ENCODE peak calls at places on chromosomes 1 and 21, in ten cellular contexts. W is transverse colon, Z is stomach, K is esophagus muscularis mucosa, N is HepG2, C is suprapubic skin, Q is sigmoid colon, T is spleen, U is HL-60, O is HCT116. Y is an unnamed sample.

GRCh38 chr1:97581614-97582051 is 339.2 kb downstream of the DPYD start:
- DNase-seq in W (no peak), Q (no peak), K (no peak), N (no peak), O (no peak), C (no peak), U (no peak), Z (no peak), T (no peak), Y (peak; percentile 35)

GRCh38 chr21:27393726-27394125 is 426.8 kb upstream of the ADAMTS5 start:
- DNase-seq in U (no peak), T (no peak), N (no peak), C (no peak), Q (no peak), K (no peak), Z (no peak), W (no peak), O (no peak), Y (no peak)

GRCh38 chr1:164660415-164661174 is 101.6 kb downstream of the PBX1 start:
- DNase-seq in N (no peak), W (no peak), C (no peak), Z (no peak), T (no peak), U (no peak), Q (no peak), O (no peak), K (no peak), Y (no peak)

GRCh38 chr1:198575715-198576641 is 35.5 kb upstream of the ATP6V1G3 start:
- DNase-seq in U (peak; percentile 59), Z (no peak), W (no peak), N (no peak), K (no peak), O (no peak), T (no peak), C (no peak), Q (no peak), Y (no peak)

GRCh38 chr1:119384591-119384990 is 16.0 kb downstream of the HAO2 start:
- DNase-seq in Z (no peak), Q (no peak), T (no peak), C (no peak), U (no peak), W (no peak), K (no peak), O (no peak), N (no peak), Y (no peak)

GRCh38 chr1:159869173-159869572 is 6.7 kb upstream of the VSIG8 start:
- DNase-seq in U (no peak), N (no peak), K (no peak), Q (no peak), T (no peak), Z (no peak), C (no peak), O (peak; percentile 68), W (peak; percentile 45), Y (no peak)

GRCh38 chr1:20187103-20187812 is 940 bp upstream of the PLA2G2C start:
- DNase-seq in N (no peak), Z (peak; percentile 78), W (peak; percentile 77), O (no peak), C (no peak), U (peak; percentile 22), T (no peak), Q (peak; percentile 78), K (no peak), Y (peak; percentile 9)

GRCh38 chr1:55854911-55855310 is 639.7 kb upstream of the USP24 start:
- DNase-seq in T (no peak), K (no peak), Z (no peak), U (no peak), Q (no peak), N (no peak), C (no peak), O (no peak), W (no peak), Y (no peak)

GRCh38 chr1:152580433-152580832 is at the start of gene LCE3D:
- DNase-seq in T (no peak), Q (no peak), K (no peak), N (no peak), O (no peak), U (no peak), W (no peak), C (no peak), Z (no peak), Y (no peak)

GRCh38 chr1:115275216-115275615 is 62.8 kb downstream of the NGF start:
- DNase-seq in O (peak; percentile 7), W (no peak), T (no peak), N (no peak), Q (no peak), K (no peak), Z (no peak), C (no peak), U (no peak), Y (peak; percentile 60)

GRCh38 chr1:41382531-41383090 is 21.4 kb downstream of the FOXO6 start:
- DNase-seq in K (no peak), Q (peak; percentile 88), O (peak; percentile 22), N (no peak), W (no peak), T (no peak), U (no peak), C (peak; percentile 88), Z (peak; percentile 59), Y (peak; percentile 68)

GRCh38 chr1:221025391-221026355 is 146.4 kb downstream of the HLX start:
- DNase-seq in W (no peak), T (no peak), K (no peak), Q (no peak), C (no peak), Z (no peak), O (no peak), N (no peak), U (no peak), Y (no peak)

GRCh38 chr1:167054531-167054930 is 35.6 kb downstream of the GPA33 start:
- DNase-seq in U (no peak), C (no peak), Z (no peak), O (no peak), W (no peak), T (no peak), K (no peak), N (no peak), Q (no peak), Y (no peak)

DNA sequence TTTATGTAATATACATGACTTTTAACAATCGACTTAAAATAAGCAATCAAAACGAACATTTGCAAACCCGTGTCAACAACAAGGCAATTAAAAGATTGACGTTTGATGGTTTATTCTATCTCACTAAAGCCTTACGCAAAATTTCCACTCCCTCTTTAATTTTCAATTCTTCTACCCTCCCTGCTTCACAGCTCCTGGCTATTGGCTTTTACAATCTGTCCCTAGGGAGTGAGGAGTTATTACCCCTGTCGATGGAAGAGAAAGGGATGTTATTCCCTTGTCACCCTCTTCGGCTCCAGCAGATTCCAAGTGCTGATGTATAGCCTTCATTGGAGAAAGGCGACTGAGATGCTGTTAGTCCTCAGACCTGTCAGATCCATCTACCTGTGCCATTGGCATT is 161.3 kb downstream of the ZNF281 start:
- DNase-seq in T (no peak), O (no peak), C (no peak), N (no peak), K (no peak), Q (no peak), Z (no peak), W (no peak), U (no peak), Y (no peak)
- TF ChIP-seq POLR2AphosphoS5 in T (no peak), O (no peak), C (no peak), N (no peak), K (no peak), Q (no peak), Z (no peak), W (no peak), U (no peak), Y (no peak)

DNA sequence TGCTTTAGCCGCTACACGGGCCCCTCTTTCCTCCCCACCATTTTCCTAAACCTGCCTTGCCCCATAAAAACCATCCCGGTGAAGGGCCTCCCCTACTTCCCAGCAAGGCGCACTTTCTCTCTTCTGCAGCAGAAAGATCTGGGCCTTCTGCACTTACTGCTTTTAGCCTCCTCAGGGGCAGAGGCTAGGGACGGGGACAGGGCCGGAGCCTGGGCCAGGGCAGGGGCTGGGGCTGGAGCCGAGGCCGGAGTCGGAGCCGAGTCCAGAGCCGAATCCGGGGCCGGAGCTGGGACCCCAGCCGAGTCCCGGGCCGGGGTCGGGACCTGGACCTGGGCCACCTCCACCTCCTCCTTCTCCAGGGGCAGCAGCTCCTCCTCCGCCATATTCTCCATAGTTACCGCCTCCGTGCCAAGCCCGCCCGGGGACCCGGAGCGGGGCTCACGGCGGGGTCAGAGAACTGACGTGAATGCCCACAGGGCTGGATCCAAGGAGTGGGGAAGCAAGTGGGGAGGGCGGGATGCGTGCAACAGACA is 366 bp downstream of the TRMT1L start:
- DNase-seq in K (no peak), N (no peak), U (peak; percentile 30), Z (peak; percentile 39), C (peak; percentile 81), O (no peak), Q (no peak), W (no peak), T (peak; percentile 94), Y (peak; percentile 53)
- TF ChIP-seq POLR2AphosphoS5 in K (no peak), N (no peak), U (no peak), Z (no peak), C (no peak), O (no peak), Q (no peak), W (no peak), T (no peak), Y (no peak)

DNA sequence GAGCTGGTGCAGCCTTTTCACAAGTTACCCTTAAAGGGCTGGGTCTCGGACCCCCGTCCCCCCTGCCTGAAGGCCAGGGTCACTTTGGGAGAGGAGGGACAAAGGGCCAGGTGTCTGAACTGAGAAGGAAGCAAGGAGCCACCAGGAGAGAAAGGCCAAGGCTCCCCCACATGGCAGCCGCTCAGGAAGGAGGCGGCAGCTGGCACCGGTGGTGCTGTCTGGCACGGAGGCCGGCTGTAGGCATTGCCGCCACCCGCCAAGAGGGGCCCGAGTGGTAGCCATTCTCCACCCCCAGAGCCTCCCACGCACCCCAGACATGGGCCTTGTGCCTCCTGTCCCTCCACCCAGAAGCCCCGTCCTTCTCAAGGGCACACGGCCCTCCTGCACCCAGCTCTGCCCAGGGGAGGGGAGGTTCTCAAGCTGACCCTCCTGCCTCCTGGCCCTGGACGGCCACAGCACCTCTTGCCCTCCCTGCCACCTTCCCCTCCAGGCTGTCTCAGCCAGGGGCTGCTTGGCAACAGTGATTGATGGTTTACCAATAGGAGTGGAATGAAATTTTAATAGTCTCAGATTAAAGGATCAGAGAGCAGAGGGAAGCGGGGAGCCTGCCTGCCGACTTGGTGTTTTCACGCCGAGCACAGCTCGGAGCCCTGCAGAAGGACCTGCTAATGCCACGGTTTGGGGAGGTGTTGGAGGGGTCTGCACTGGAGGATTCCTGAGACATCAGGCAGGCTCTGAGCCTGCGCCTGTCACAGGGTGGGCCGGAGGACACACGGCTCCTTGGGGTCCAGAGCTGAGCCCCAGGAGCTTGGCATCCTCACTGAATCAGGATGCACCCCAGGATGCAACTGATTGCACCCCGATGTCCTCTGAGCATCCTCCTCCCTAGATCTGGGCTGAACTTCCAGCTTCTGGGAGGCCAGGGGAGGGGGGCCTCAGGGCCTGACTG is 211.9 kb upstream of the VAMP3 start:
- DNase-seq in C (no peak), N (no peak), T (peak; percentile 70), U (no peak), Z (no peak), K (no peak), Q (no peak), O (no peak), W (no peak), Y (no peak)
- TF ChIP-seq POLR2AphosphoS5 in C (no peak), N (no peak), T (no peak), U (no peak), Z (no peak), K (no peak), Q (no peak), O (no peak), W (no peak), Y (no peak)

GRCh38 chr1:206556748-206557635 is 49.7 kb downstream of the RASSF5 start:
- DNase-seq in N (no peak), W (peak; percentile 90), U (peak; percentile 85), O (no peak), Z (peak; percentile 82), T (peak; percentile 99), C (peak; percentile 88), Q (peak; percentile 85), K (peak; percentile 96), Y (peak; percentile 80)
- TF ChIP-seq POLR2AphosphoS5 in N (no peak), W (peak; percentile 60), U (peak; percentile 79), O (no peak), Z (peak; percentile 70), T (peak; percentile 97), C (no peak), Q (peak; percentile 31), K (peak; percentile 40), Y (peak; percentile 34)

Y was measured in GM23338.